ENCODE peak calls at places on chromosomes 11 and 22, in five cellular contexts. One of them, this sample, is unnamed.

GRCh38 chr11:19283998-19284397 is 43.3 kb upstream of the E2F8 start:
- DNase-seq in GM23248: no peak
- DNase-seq in fibroblast of lung: no peak
- DNase-seq in neuronal stem cell: no peak
- DNase-seq in MM.1S: no peak
- DNase-seq in this sample: no peak

GRCh38 chr11:23995891-23996290 is 501.0 kb upstream of the LUZP2 start:
- DNase-seq in GM23248: no peak
- DNase-seq in fibroblast of lung: peak
- DNase-seq in neuronal stem cell: no peak
- DNase-seq in MM.1S: no peak
- DNase-seq in this sample: no peak

GRCh38 chr11:34052608-34053160 is 1.2 kb downstream of the CAPRIN1 start:
- DNase-seq in GM23248: peak
- DNase-seq in fibroblast of lung: no peak
- DNase-seq in neuronal stem cell: peak
- DNase-seq in MM.1S: peak
- DNase-seq in this sample: no peak

GRCh38 chr11:73779084-73779902 is 8.4 kb upstream of the MRPL48 start:
- DNase-seq in GM23248: peak
- DNase-seq in fibroblast of lung: peak
- DNase-seq in neuronal stem cell: peak
- DNase-seq in MM.1S: peak
- DNase-seq in this sample: peak

GRCh38 chr11:2750601-2751522 is 51.1 kb upstream of the KCNQ1OT1 start:
- DNase-seq in GM23248: no peak
- DNase-seq in fibroblast of lung: no peak
- DNase-seq in neuronal stem cell: no peak
- DNase-seq in MM.1S: no peak
- DNase-seq in this sample: no peak

GRCh38 chr22:48318575-48319320 is 1508.9 kb downstream of the BRD1 start:
- DNase-seq in GM23248: no peak
- DNase-seq in fibroblast of lung: no peak
- DNase-seq in neuronal stem cell: no peak
- DNase-seq in MM.1S: no peak
- DNase-seq in this sample: no peak

GRCh38 chr11:67022961-67023956 is at the start of gene SYT12:
- DNase-seq in GM23248: peak
- DNase-seq in fibroblast of lung: peak
- DNase-seq in neuronal stem cell: peak
- DNase-seq in MM.1S: no peak
- DNase-seq in this sample: no peak

GRCh38 chr11:126661051-126661450 is 305.6 kb downstream of the ST3GAL4 start:
- DNase-seq in GM23248: no peak
- DNase-seq in fibroblast of lung: no peak
- DNase-seq in neuronal stem cell: no peak
- DNase-seq in MM.1S: no peak
- DNase-seq in this sample: no peak

GRCh38 chr11:93552874-93553273 is 9.7 kb upstream of the SMCO4 start:
- DNase-seq in GM23248: no peak
- DNase-seq in fibroblast of lung: no peak
- DNase-seq in neuronal stem cell: no peak
- DNase-seq in MM.1S: no peak
- DNase-seq in this sample: no peak

GRCh38 chr11:134837887-134838232 is 425.8 kb upstream of the B3GAT1 start:
- DNase-seq in GM23248: no peak
- DNase-seq in fibroblast of lung: no peak
- DNase-seq in neuronal stem cell: no peak
- DNase-seq in MM.1S: no peak
- DNase-seq in this sample: no peak

GRCh38 chr11:134480129-134480652 is 68.1 kb upstream of the B3GAT1 start:
- DNase-seq in GM23248: no peak
- DNase-seq in fibroblast of lung: no peak
- DNase-seq in neuronal stem cell: no peak
- DNase-seq in MM.1S: no peak
- DNase-seq in this sample: no peak

GRCh38 chr11:66557733-66558326 is 10.6 kb downstream of the CTSF start:
- DNase-seq in GM23248: no peak
- DNase-seq in fibroblast of lung: no peak
- DNase-seq in neuronal stem cell: no peak
- DNase-seq in MM.1S: no peak
- DNase-seq in this sample: no peak

GRCh38 chr11:12411806-12412727 is 34.7 kb downstream of the PARVA start:
- DNase-seq in GM23248: peak
- DNase-seq in fibroblast of lung: peak
- DNase-seq in neuronal stem cell: peak
- DNase-seq in MM.1S: peak
- DNase-seq in this sample: peak

GRCh38 chr11:72598901-72599300 is 75.3 kb downstream of the PDE2A start:
- DNase-seq in GM23248: peak
- DNase-seq in fibroblast of lung: peak
- DNase-seq in neuronal stem cell: peak
- DNase-seq in MM.1S: no peak
- DNase-seq in this sample: no peak

GRCh38 chr11:61518032-61518795 is 9.7 kb downstream of the LRRC10B start:
- DNase-seq in GM23248: no peak
- DNase-seq in fibroblast of lung: no peak
- DNase-seq in neuronal stem cell: no peak
- DNase-seq in MM.1S: no peak
- DNase-seq in this sample: no peak

DNA sequence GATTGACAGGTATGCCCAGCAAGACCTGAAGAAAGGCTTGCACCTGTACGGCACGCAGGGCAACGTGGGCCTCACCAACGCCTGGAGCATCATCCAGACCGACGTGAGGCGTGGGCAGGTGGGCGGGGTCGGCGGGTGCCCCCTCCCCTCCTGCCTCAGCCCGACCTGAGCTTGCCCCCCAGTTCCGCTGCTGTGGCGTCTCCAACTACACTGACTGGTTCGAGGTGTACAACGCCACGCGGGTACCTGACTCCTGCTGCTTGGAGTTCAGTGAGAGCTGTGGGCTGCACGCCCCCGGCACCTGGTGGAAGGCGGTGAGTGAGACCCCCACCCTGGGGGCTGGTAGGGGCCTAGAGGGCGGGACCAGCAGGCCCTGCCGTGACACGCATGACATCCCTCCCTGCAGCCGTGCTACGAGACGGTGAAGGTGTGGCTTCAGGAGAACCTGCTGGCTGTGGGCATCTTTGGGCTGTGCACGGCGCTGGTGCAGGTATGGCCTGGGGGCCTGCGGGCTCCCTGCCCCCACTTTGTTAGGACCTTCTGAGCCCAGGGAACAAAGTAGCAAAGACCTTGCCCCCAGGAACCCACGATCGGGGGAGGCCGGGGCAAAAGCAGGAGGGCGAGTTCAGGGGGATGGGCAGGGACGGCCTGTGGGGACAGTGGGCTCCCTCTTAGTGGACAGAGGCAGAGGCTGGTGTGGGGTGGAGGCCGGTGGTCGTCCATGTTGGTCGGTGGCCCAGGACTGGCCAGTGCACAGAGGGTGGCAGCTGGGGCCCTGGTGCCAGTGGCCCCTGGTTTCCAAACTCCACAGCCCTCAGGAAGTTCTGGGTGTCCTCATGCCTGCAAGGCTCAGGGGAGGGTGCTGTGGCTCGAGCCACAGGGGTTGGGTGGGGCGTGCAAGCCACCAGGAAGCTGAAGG is 23.1 kb downstream of the TSPAN4 start:
- DNase-seq in GM23248: no peak
- DNase-seq in fibroblast of lung: no peak
- DNase-seq in neuronal stem cell: no peak
- DNase-seq in MM.1S: no peak
- DNase-seq in this sample: no peak
- H3K9ac ChIP-seq in GM23248: no peak
- H3K9ac ChIP-seq in fibroblast of lung: no peak
- H3K9ac ChIP-seq in neuronal stem cell: peak
- H3K9ac ChIP-seq in MM.1S: no peak
- H3K9ac ChIP-seq in this sample: no peak

GRCh38 chr11:106426696-106427095 is 349.2 kb downstream of the AASDHPPT start:
- DNase-seq in GM23248: no peak
- DNase-seq in fibroblast of lung: peak
- DNase-seq in neuronal stem cell: no peak
- DNase-seq in MM.1S: no peak
- DNase-seq in this sample: peak

GRCh38 chr11:106425819-106426218 is 348.4 kb downstream of the AASDHPPT start:
- DNase-seq in GM23248: no peak
- DNase-seq in fibroblast of lung: no peak
- DNase-seq in neuronal stem cell: no peak
- DNase-seq in MM.1S: no peak
- DNase-seq in this sample: no peak

GRCh38 chr11:106421673-106422292 is 344.3 kb downstream of the AASDHPPT start:
- DNase-seq in GM23248: no peak
- DNase-seq in fibroblast of lung: peak
- DNase-seq in neuronal stem cell: no peak
- DNase-seq in MM.1S: no peak
- DNase-seq in this sample: no peak

GRCh38 chr11:106422585-106422984 is 345.1 kb downstream of the AASDHPPT start:
- DNase-seq in GM23248: no peak
- DNase-seq in fibroblast of lung: no peak
- DNase-seq in neuronal stem cell: no peak
- DNase-seq in MM.1S: no peak
- DNase-seq in this sample: no peak

GRCh38 chr11:106424111-106424510 is 346.6 kb downstream of the AASDHPPT start:
- DNase-seq in GM23248: peak
- DNase-seq in fibroblast of lung: peak
- DNase-seq in neuronal stem cell: no peak
- DNase-seq in MM.1S: no peak
- DNase-seq in this sample: peak
- H3K4me2 ChIP-seq in GM23248: peak
- H3K4me2 ChIP-seq in fibroblast of lung: peak
- H3K4me2 ChIP-seq in neuronal stem cell: no peak
- H3K4me2 ChIP-seq in MM.1S: no peak
- H3K4me2 ChIP-seq in this sample: peak

DNA sequence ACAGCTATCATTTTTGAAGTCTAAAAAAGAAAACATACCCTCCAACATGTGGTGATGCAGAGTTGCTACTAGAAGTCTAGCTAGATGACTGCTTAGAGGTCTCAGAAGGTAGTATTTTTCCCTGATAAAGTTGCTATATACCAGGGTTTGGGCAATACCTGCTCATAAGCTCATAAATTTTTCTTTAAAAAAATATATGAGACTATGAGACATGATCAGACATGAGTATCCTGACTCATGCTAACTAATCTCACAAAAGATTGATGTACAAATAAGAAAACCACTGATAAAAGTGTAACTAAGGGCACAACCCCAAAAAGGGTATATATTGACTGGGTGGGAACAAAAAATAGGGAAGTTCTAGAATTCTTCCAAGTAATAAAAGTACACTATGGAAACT is 740.9 kb downstream of the METTL15 start:
- DNase-seq in GM23248: no peak
- DNase-seq in fibroblast of lung: no peak
- DNase-seq in neuronal stem cell: no peak
- DNase-seq in MM.1S: no peak
- DNase-seq in this sample: no peak
- H3K9ac ChIP-seq in GM23248: no peak
- H3K9ac ChIP-seq in fibroblast of lung: no peak
- H3K9ac ChIP-seq in neuronal stem cell: no peak
- H3K9ac ChIP-seq in MM.1S: no peak
- H3K9ac ChIP-seq in this sample: no peak

GRCh38 chr22:46364341-46365165 is 29.0 kb downstream of the TRMU start:
- DNase-seq in GM23248: no peak
- DNase-seq in fibroblast of lung: no peak
- DNase-seq in neuronal stem cell: no peak
- DNase-seq in MM.1S: no peak
- DNase-seq in this sample: no peak
- H3K4me2 ChIP-seq in GM23248: no peak
- H3K4me2 ChIP-seq in fibroblast of lung: no peak
- H3K4me2 ChIP-seq in neuronal stem cell: no peak
- H3K4me2 ChIP-seq in MM.1S: no peak
- H3K4me2 ChIP-seq in this sample: no peak

GRCh38 chr22:40071720-40072119 is 77.0 kb downstream of the FAM83F start:
- DNase-seq in GM23248: no peak
- DNase-seq in fibroblast of lung: no peak
- DNase-seq in neuronal stem cell: no peak
- DNase-seq in MM.1S: no peak
- DNase-seq in this sample: no peak

GRCh38 chr22:40067639-40068038 is 72.9 kb downstream of the FAM83F start:
- DNase-seq in GM23248: no peak
- DNase-seq in fibroblast of lung: no peak
- DNase-seq in neuronal stem cell: no peak
- DNase-seq in MM.1S: no peak
- DNase-seq in this sample: no peak

GRCh38 chr22:40065981-40066380 is 71.2 kb downstream of the FAM83F start:
- DNase-seq in GM23248: no peak
- DNase-seq in fibroblast of lung: no peak
- DNase-seq in neuronal stem cell: no peak
- DNase-seq in MM.1S: no peak
- DNase-seq in this sample: no peak

GRCh38 chr22:40070701-40071100 is 75.9 kb downstream of the FAM83F start:
- DNase-seq in GM23248: peak
- DNase-seq in fibroblast of lung: peak
- DNase-seq in neuronal stem cell: no peak
- DNase-seq in MM.1S: no peak
- DNase-seq in this sample: no peak
- H3K9ac ChIP-seq in GM23248: no peak
- H3K9ac ChIP-seq in fibroblast of lung: no peak
- H3K9ac ChIP-seq in neuronal stem cell: no peak
- H3K9ac ChIP-seq in MM.1S: no peak
- H3K9ac ChIP-seq in this sample: no peak